ENCODE peak calls at places on chromosomes 1 and 21, in five cellular contexts. A is colonic mucosa, Y is lower lobe of right lung, B is thoracic aorta, H is fibroblast of pulmonary artery. W is an unnamed sample.
A peak's percentile ranks its signal among the peaks of the same experiment; 100 is the strongest.

GRCh38 chr1:168719306-168720111 is 9.5 kb downstream of the DPT start:
- DNase-seq in A (no peak), Y (no peak), B (no peak), H (peak; percentile 8), W (no peak)

GRCh38 chr1:28499553-28499952 is 6.3 kb upstream of the RCC1 start:
- DNase-seq in A (no peak), Y (no peak), B (no peak), H (no peak), W (no peak)

GRCh38 chr1:212010004-212010403 is 25.4 kb downstream of the INTS7 start:
- DNase-seq in A (no peak), Y (no peak), B (no peak), H (peak; percentile 11), W (no peak)

GRCh38 chr1:225999912-226000337 is 782 bp upstream of the SDE2 start:
- DNase-seq in A (no peak), Y (no peak), B (no peak), H (peak; percentile 82), W (no peak)

GRCh38 chr1:183778568-183779433 is 26.1 kb upstream of the RGL1 start:
- DNase-seq in A (no peak), Y (no peak), B (no peak), H (no peak), W (no peak)

GRCh38 chr1:234582626-234583354 is 27.2 kb downstream of the IRF2BP2 start:
- DNase-seq in A (no peak), Y (no peak), B (no peak), H (no peak), W (no peak)

GRCh38 chr1:117621316-117621715 is 15.5 kb downstream of the TENT5C start:
- DNase-seq in A (no peak), Y (no peak), B (no peak), H (no peak), W (no peak)

GRCh38 chr1:203439086-203439620 is 36.5 kb upstream of the PRELP start:
- DNase-seq in A (no peak), Y (no peak), B (no peak), H (no peak), W (no peak)

GRCh38 chr1:107936498-107937481 is 28.2 kb downstream of the VAV3 start:
- DNase-seq in A (no peak), Y (no peak), B (no peak), H (peak; percentile 95), W (no peak)

GRCh38 chr1:9201421-9202239 is 32.9 kb upstream of the H6PD start:
- DNase-seq in A (no peak), Y (no peak), B (no peak), H (peak; percentile 65), W (no peak)

GRCh38 chr1:115874929-115875328 is 34.0 kb upstream of the NHLH2 start:
- DNase-seq in A (no peak), Y (no peak), B (no peak), H (peak; percentile 85), W (no peak)

GRCh38 chr1:200429221-200429751 is 19.4 kb upstream of the ZNF281 start:
- DNase-seq in A (no peak), Y (no peak), B (no peak), H (peak; percentile 91), W (no peak)

GRCh38 chr1:207812778-207813512 is 61.1 kb downstream of the CD46 start:
- DNase-seq in A (no peak), Y (no peak), B (no peak), H (no peak), W (no peak)

GRCh38 chr1:29983366-29983765 is 740.0 kb downstream of the MATN1 start:
- DNase-seq in A (no peak), Y (no peak), B (no peak), H (no peak), W (no peak)

GRCh38 chr1:185526318-185527307 is 207.6 kb upstream of the HMCN1 start:
- DNase-seq in A (no peak), Y (no peak), B (no peak), H (no peak), W (no peak)

GRCh38 chr1:78520843-78521242 is 30.1 kb downstream of the PTGFR start:
- DNase-seq in A (no peak), Y (no peak), B (no peak), H (no peak), W (no peak)

GRCh38 chr1:247496581-247497285 is 38.8 kb upstream of the OR2B11 start:
- DNase-seq in A (no peak), Y (no peak), B (no peak), H (no peak), W (no peak)

GRCh38 chr1:180646093-180646492 is 14.3 kb downstream of the XPR1 start:
- DNase-seq in A (no peak), Y (no peak), B (no peak), H (no peak), W (no peak)

GRCh38 chr1:220321758-220322157 is 49.5 kb upstream of the RAB3GAP2 start:
- DNase-seq in A (no peak), Y (no peak), B (no peak), H (no peak), W (no peak)

GRCh38 chr1:24111998-24112380 is at the start of gene MYOM3:
- DNase-seq in A (no peak), Y (no peak), B (no peak), H (no peak), W (peak; percentile 61)

GRCh38 chr1:219189021-219189824 is 15.5 kb downstream of the LYPLAL1 start:
- DNase-seq in A (no peak), Y (no peak), B (no peak), H (peak; percentile 72), W (no peak)

GRCh38 chr1:201783067-201783466 is 45.9 kb upstream of the IPO9 start:
- DNase-seq in A (no peak), Y (no peak), B (no peak), H (peak; percentile 47), W (no peak)

GRCh38 chr1:185886046-185886445 is 151.9 kb downstream of the HMCN1 start:
- DNase-seq in A (no peak), Y (no peak), B (no peak), H (no peak), W (no peak)

GRCh38 chr1:198932351-198932991 is 293.6 kb downstream of the PTPRC start:
- DNase-seq in A (no peak), Y (no peak), B (no peak), H (no peak), W (no peak)

GRCh38 chr21:46097826-46098286 is at the start of gene COL6A2:
- DNase-seq in A (peak; percentile 40), Y (peak; percentile 55), B (peak; percentile 15), H (peak; percentile 63), W (peak; percentile 94)

GRCh38 chr1:38250356-38250755 is 203.8 kb upstream of the POU3F1 start:
- DNase-seq in A (no peak), Y (no peak), B (no peak), H (no peak), W (peak; percentile 62)

GRCh38 chr1:209064850-209065249 is 518.7 kb upstream of the CAMK1G start:
- DNase-seq in A (no peak), Y (no peak), B (no peak), H (no peak), W (no peak)

GRCh38 chr1:186482661-186483255 is 21.8 kb upstream of the PDC start:
- DNase-seq in A (peak; percentile 43), Y (peak; percentile 48), B (no peak), H (peak; percentile 87), W (no peak)

GRCh38 chr1:243748227-243748626 is 101.8 kb downstream of the AKT3 start:
- DNase-seq in A (no peak), Y (no peak), B (no peak), H (no peak), W (no peak)

DNA sequence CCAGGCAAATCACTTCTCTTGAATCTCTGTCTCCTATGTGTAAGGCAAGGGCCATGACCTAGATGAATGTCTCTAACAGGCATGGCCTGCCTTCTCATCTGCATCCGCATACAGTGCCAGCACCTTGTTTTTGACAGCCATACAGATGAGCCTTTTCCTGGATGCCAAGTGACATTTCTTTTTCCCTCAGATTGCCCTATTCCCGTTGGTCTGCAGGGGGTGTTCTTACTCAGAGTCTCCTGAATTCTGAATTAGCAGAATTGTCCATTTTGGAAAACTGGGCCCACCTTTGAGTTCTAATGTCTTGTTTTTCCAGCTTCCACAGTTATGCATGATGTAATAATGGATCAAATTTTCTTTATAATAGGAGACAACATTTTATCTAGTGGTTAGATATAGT is 88.0 kb upstream of the ADAR start:
- DNase-seq in A (no peak), Y (no peak), B (no peak), H (peak; percentile 18), W (no peak)
- TF ChIP-seq CTCF in A (no peak), Y (peak; percentile 15), B (no peak), H (peak; percentile 46), W (peak; percentile 71)

GRCh38 chr1:114466334-114467014 is 44.5 kb downstream of the TRIM33 start:
- DNase-seq in A (no peak), Y (no peak), B (no peak), H (no peak), W (no peak)
- TF ChIP-seq CTCF in A (no peak), Y (no peak), B (no peak), H (no peak), W (no peak)

DNA sequence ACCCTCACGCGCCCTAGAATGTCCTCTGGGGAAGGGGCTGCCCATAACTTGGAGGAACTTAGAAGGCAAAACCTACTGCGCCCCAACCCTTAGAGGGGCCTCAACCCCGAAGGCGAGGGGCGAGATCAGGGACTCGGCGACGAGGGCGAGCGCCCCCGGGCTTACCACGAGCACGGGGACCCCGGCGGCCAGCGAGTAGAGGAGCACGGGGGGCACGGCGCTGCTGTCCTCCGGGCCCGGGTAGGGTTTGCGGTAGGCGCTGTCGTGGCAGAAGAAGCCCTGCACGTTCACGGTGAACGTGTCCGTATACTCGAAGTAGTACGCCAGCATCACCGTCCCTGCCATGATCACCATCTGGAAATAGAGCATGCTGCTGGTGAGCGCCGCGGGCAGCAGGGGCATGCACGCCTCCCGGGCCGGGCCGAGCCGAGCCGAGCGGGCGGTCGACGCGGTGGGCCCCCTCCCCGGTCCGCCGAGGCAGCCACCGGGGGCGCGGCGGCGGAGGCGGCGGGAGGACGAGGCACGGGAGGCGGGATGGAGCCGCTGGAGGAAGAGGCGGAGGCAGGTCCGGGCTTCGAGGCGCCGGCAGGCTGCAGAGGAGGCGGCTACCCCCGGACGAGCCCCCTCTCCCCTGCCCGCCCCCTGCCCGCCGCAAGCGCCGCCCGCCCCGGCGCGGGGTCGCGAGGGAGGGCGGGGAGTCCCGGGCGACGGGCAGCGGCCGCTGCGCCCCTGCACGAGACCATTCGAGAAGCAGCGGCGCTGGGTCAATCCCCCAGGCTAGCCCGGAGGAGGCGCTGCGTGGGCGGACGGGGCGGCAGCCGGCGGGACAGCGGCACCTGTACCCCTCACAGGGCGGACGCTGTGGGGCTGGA is at the start of gene PLPPR5:
- DNase-seq in A (no peak), Y (no peak), B (no peak), H (peak; percentile 26), W (peak; percentile 80)
- TF ChIP-seq CTCF in A (no peak), Y (no peak), B (no peak), H (no peak), W (no peak)

DNA sequence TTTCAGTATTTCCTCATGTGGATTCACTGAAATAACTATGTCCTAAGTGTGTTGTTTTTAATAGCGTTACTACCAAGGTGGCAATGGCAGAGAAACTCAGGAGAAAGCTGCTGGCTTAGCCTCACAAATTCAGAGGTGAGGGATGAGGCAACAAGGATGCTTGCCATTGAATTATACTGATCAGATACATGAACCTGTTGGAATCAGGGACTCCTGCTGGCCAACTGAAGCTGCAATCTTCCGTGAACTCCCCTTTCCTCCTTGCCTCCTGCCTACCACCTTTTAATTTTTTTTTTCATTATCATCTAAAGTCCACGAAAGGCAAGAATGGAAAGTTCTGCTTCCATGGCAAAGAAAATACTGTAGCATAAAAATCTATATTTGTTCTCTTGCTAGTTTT is 254.7 kb downstream of the NFIA start:
- DNase-seq in A (no peak), Y (no peak), B (no peak), H (no peak), W (no peak)
- TF ChIP-seq CTCF in A (no peak), Y (peak; percentile 15), B (peak; percentile 10), H (peak; percentile 34), W (peak; percentile 70)